ENCODE peak calls at places on chromosomes 7 and 10, in four cellular contexts. One of them, this sample, is unnamed.

GRCh38 chr7:31858051-31858450 is 171.0 kb downstream of the PPP1R17 start:
- DNase-seq in NCI-H345: no peak
- DNase-seq in cardiac fibroblast: no peak
- DNase-seq in T follicular helper cell: no peak
- DNase-seq in this sample: no peak

GRCh38 chr7:129650056-129650758 is 38.7 kb downstream of the NRF1 start:
- DNase-seq in NCI-H345: no peak
- DNase-seq in cardiac fibroblast: no peak
- DNase-seq in T follicular helper cell: no peak
- DNase-seq in this sample: no peak

GRCh38 chr10:112286837-112287818 is 3.9 kb downstream of the TECTB start:
- DNase-seq in NCI-H345: no peak
- DNase-seq in cardiac fibroblast: no peak
- DNase-seq in T follicular helper cell: no peak
- DNase-seq in this sample: no peak

GRCh38 chr7:93016085-93016471 is 101.7 kb downstream of the SAMD9 start:
- DNase-seq in NCI-H345: no peak
- DNase-seq in cardiac fibroblast: peak
- DNase-seq in T follicular helper cell: no peak
- DNase-seq in this sample: no peak

GRCh38 chr10:119341236-119342016 is 134.1 kb downstream of the GRK5 start:
- DNase-seq in NCI-H345: no peak
- DNase-seq in cardiac fibroblast: peak
- DNase-seq in T follicular helper cell: no peak
- DNase-seq in this sample: no peak

GRCh38 chr10:119775529-119775928 is 49.7 kb downstream of the INPP5F start:
- DNase-seq in NCI-H345: no peak
- DNase-seq in cardiac fibroblast: no peak
- DNase-seq in T follicular helper cell: no peak
- DNase-seq in this sample: no peak

GRCh38 chr10:117237401-117237991 is 3.4 kb upstream of the SLC18A2 start:
- DNase-seq in NCI-H345: no peak
- DNase-seq in cardiac fibroblast: no peak
- DNase-seq in T follicular helper cell: no peak
- DNase-seq in this sample: no peak

GRCh38 chr7:150738092-150739044 is 1.1 kb downstream of the GIMAP5 start:
- DNase-seq in NCI-H345: no peak
- DNase-seq in cardiac fibroblast: no peak
- DNase-seq in T follicular helper cell: no peak
- DNase-seq in this sample: no peak

GRCh38 chr10:99433378-99434020 is 3.1 kb upstream of the GOT1 start:
- DNase-seq in NCI-H345: no peak
- DNase-seq in cardiac fibroblast: no peak
- DNase-seq in T follicular helper cell: no peak
- DNase-seq in this sample: no peak

GRCh38 chr7:75642810-75643486 is 95.8 kb downstream of the HIP1 start:
- DNase-seq in NCI-H345: peak
- DNase-seq in cardiac fibroblast: peak
- DNase-seq in T follicular helper cell: peak
- DNase-seq in this sample: peak

GRCh38 chr10:3995302-3996210 is 210.5 kb upstream of the KLF6 start:
- DNase-seq in NCI-H345: no peak
- DNase-seq in cardiac fibroblast: peak
- DNase-seq in T follicular helper cell: no peak
- DNase-seq in this sample: no peak

GRCh38 chr10:21975378-21975990 is 28.0 kb downstream of the DNAJC1 start:
- DNase-seq in NCI-H345: peak
- DNase-seq in cardiac fibroblast: no peak
- DNase-seq in T follicular helper cell: no peak
- DNase-seq in this sample: no peak

GRCh38 chr10:124077216-124077615 is 16.2 kb downstream of the CHST15 start:
- DNase-seq in NCI-H345: no peak
- DNase-seq in cardiac fibroblast: no peak
- DNase-seq in T follicular helper cell: no peak
- DNase-seq in this sample: no peak

GRCh38 chr10:86376852-86377796 is 10.5 kb upstream of the GRID1 start:
- DNase-seq in NCI-H345: peak
- DNase-seq in cardiac fibroblast: peak
- DNase-seq in T follicular helper cell: peak
- DNase-seq in this sample: no peak

GRCh38 chr10:43939939-43940810 is 291.5 kb upstream of the ZNF32 start:
- DNase-seq in NCI-H345: no peak
- DNase-seq in cardiac fibroblast: peak
- DNase-seq in T follicular helper cell: no peak
- DNase-seq in this sample: no peak

GRCh38 chr10:51269816-51270215 is 195.5 kb downstream of the PRKG1 start:
- DNase-seq in NCI-H345: no peak
- DNase-seq in cardiac fibroblast: no peak
- DNase-seq in T follicular helper cell: no peak
- DNase-seq in this sample: no peak

GRCh38 chr10:48608926-48609325 is 4.1 kb upstream of the ARHGAP22 start:
- DNase-seq in NCI-H345: no peak
- DNase-seq in cardiac fibroblast: peak
- DNase-seq in T follicular helper cell: no peak
- DNase-seq in this sample: no peak

GRCh38 chr10:11548065-11548762 is 63.2 kb downstream of the USP6NL start:
- DNase-seq in NCI-H345: no peak
- DNase-seq in cardiac fibroblast: no peak
- DNase-seq in T follicular helper cell: no peak
- DNase-seq in this sample: no peak

GRCh38 chr7:45181286-45181960 is 23.8 kb downstream of the RAMP3 start:
- DNase-seq in NCI-H345: no peak
- DNase-seq in cardiac fibroblast: no peak
- DNase-seq in T follicular helper cell: no peak
- DNase-seq in this sample: no peak

GRCh38 chr10:123530166-123530870 is 135.8 kb upstream of the GPR26 start:
- DNase-seq in NCI-H345: no peak
- DNase-seq in cardiac fibroblast: no peak
- DNase-seq in T follicular helper cell: no peak
- DNase-seq in this sample: no peak

GRCh38 chr10:44517635-44518034 is 132.7 kb upstream of the CXCL12 start:
- DNase-seq in NCI-H345: no peak
- DNase-seq in cardiac fibroblast: no peak
- DNase-seq in T follicular helper cell: no peak
- DNase-seq in this sample: no peak

GRCh38 chr10:100743626-100744135 is 1.7 kb upstream of the PAX2 start:
- DNase-seq in NCI-H345: peak
- DNase-seq in cardiac fibroblast: peak
- DNase-seq in T follicular helper cell: peak
- DNase-seq in this sample: peak

GRCh38 chr7:94368371-94368791 is 26.3 kb upstream of the COL1A2 start:
- DNase-seq in NCI-H345: peak
- DNase-seq in cardiac fibroblast: peak
- DNase-seq in T follicular helper cell: no peak
- DNase-seq in this sample: no peak

GRCh38 chr10:1123198-1123597 is 67.0 kb downstream of the WDR37 start:
- DNase-seq in NCI-H345: no peak
- DNase-seq in cardiac fibroblast: peak
- DNase-seq in T follicular helper cell: no peak
- DNase-seq in this sample: no peak

GRCh38 chr10:109852718-109853037 is 70.6 kb downstream of the XPNPEP1 start:
- DNase-seq in NCI-H345: no peak
- DNase-seq in cardiac fibroblast: no peak
- DNase-seq in T follicular helper cell: no peak
- DNase-seq in this sample: no peak

GRCh38 chr7:4823442-4824119 is 38.2 kb downstream of the PAPOLB start:
- DNase-seq in NCI-H345: no peak
- DNase-seq in cardiac fibroblast: no peak
- DNase-seq in T follicular helper cell: no peak
- DNase-seq in this sample: no peak